ENCODE peak calls at places on chromosomes 7 and 10, in eight cellular contexts. D is IMR-90, G is cardiac muscle cell, Z is uterus, E is H9, T is adrenal gland, F is prostate gland, I is tibial nerve. A is an unnamed sample. For H3K9me3 and H3K4me1, the result is how much of the 10 kb centered on the place peaks cover.

GRCh38 chr7:116231543-116232401 is 21.4 kb downstream of the TES start:
- DNase-seq in E (no peak), I (no peak), T (no peak), D (peak), G (peak), F (peak), Z (no peak), A (no peak)

GRCh38 chr10:53702489-53702888 is 929.9 kb upstream of the MBL2 start:
- DNase-seq in F (no peak), T (no peak), Z (no peak), D (no peak), E (no peak), I (no peak), G (peak), A (no peak)

GRCh38 chr10:109894516-109894915 is 28.8 kb downstream of the XPNPEP1 start:
- DNase-seq in G (no peak), Z (peak), F (peak), D (peak), T (peak), E (peak), I (peak), A (no peak)

GRCh38 chr7:4837814-4838625 is 23.8 kb downstream of the PAPOLB start:
- DNase-seq in F (no peak), D (no peak), E (no peak), I (no peak), T (no peak), G (no peak), Z (no peak), A (no peak)

GRCh38 chr10:72254891-72255568 is 18.7 kb upstream of the DDIT4 start:
- DNase-seq in G (peak), E (peak), I (peak), D (peak), T (peak), Z (peak), F (peak), A (peak)

GRCh38 chr7:135335628-135336139 is 102.0 kb downstream of the STRA8 start:
- DNase-seq in Z (peak), E (peak), I (no peak), T (peak), D (peak), G (peak), F (peak), A (peak)

GRCh38 chr10:26438534-26439269 is 561 bp downstream of the APBB1IP start:
- DNase-seq in T (no peak), D (no peak), F (no peak), G (peak), Z (no peak), I (no peak), E (peak), A (no peak)

GRCh38 chr10:51074238-51075028 is at the start of gene PRKG1:
- DNase-seq in T (peak), Z (peak), G (peak), E (peak), I (peak), F (peak), D (peak), A (peak)

GRCh38 chr7:134040988-134041387 is 86.2 kb upstream of the LRGUK start:
- DNase-seq in G (no peak), Z (no peak), I (no peak), T (no peak), F (no peak), E (no peak), D (no peak), A (no peak)

GRCh38 chr7:106504620-106505019 is 156.3 kb downstream of the CCDC71L start:
- DNase-seq in G (no peak), T (no peak), D (peak), E (no peak), I (no peak), F (no peak), Z (no peak), A (no peak)

GRCh38 chr7:57215423-57215822 is 83.2 kb upstream of the ZNF479 start:
- DNase-seq in F (no peak), Z (no peak), T (no peak), D (no peak), E (no peak), G (no peak), I (no peak), A (no peak)

GRCh38 chr7:57210212-57210611 is 78.0 kb upstream of the ZNF479 start:
- DNase-seq in T (peak), F (no peak), D (no peak), I (no peak), E (no peak), Z (no peak), G (no peak), A (no peak)

GRCh38 chr7:57211428-57212100 is 79.3 kb upstream of the ZNF479 start:
- DNase-seq in D (no peak), F (no peak), I (no peak), T (peak), G (no peak), E (no peak), Z (no peak), A (no peak)

GRCh38 chr7:57207836-57208235 is 75.6 kb upstream of the ZNF479 start:
- DNase-seq in E (no peak), T (no peak), Z (no peak), G (no peak), I (no peak), D (no peak), F (no peak), A (no peak)

GRCh38 chr7:57210871-57211270 is 78.6 kb upstream of the ZNF479 start:
- DNase-seq in G (no peak), Z (no peak), I (no peak), E (no peak), D (no peak), T (no peak), F (no peak), A (no peak)
- H3K9me3 ChIP-seq in G (under half), Z (under half), I (half or more), E (half or more), D (under half), T (under half), F (under half), A (under half)

GRCh38 chr7:2264158-2264557 is 22.1 kb downstream of the NUDT1 start:
- DNase-seq in D (no peak), I (no peak), Z (no peak), G (no peak), E (no peak), T (no peak), F (no peak), A (no peak)

GRCh38 chr7:2261611-2262010 is 19.6 kb downstream of the NUDT1 start:
- DNase-seq in E (no peak), Z (no peak), T (no peak), G (no peak), F (no peak), D (no peak), I (no peak), A (no peak)

GRCh38 chr7:2259480-2259879 is 17.5 kb downstream of the NUDT1 start:
- DNase-seq in I (no peak), F (no peak), Z (no peak), E (no peak), D (no peak), T (no peak), G (no peak), A (no peak)

GRCh38 chr7:2260820-2261219 is 18.8 kb downstream of the NUDT1 start:
- DNase-seq in F (no peak), I (no peak), E (no peak), D (peak), T (peak), G (peak), Z (no peak), A (peak)

GRCh38 chr7:2263176-2263575 is 21.1 kb downstream of the NUDT1 start:
- DNase-seq in I (no peak), Z (no peak), T (no peak), G (no peak), D (no peak), F (no peak), E (no peak), A (no peak)
- H3K4me1 ChIP-seq in I (under half), Z (under half), T (under half), G (under half), D (under half), F (under half), E (under half), A (under half)

GRCh38 chr7:121558288-121558687 is 162.2 kb upstream of the FAM3C start:
- DNase-seq in F (no peak), E (no peak), G (peak), D (no peak), I (no peak), T (no peak), Z (no peak), A (no peak)
- H3K9me3 ChIP-seq in F (under half), E (under half), G (under half), D (under half), I (under half), T (under half), Z (under half), A (under half)

DNA sequence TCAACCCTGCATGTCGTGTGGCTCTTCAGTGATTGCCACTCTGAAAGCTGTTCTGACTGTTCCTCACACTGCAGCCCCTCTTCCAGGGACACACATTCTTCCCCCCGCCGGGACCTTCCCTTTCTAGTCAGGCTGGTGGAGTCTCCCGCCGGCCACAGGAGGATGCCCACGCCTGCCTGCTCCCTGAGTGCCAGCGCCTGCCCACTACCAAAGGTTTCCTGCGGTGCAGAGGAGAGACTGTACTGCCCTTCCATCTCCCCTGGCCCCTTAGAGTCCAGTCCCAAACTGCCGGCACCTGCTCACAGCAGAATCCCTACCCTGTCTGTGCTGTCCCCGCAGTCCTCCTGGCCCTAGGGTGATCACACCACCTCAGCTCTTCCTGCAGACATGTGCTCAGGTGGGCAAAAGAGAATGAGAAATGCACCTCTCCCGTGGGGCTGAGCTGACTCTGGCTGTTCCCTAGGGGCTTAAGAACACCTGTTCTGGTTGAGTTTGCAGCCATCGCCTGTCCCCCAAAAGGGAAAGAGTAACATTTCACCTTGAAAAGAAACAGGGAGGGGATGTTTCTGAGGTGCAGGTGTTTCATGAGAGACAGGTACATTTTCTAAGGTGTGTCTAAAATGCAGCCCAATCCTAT is 1.4 kb downstream of the PODXL start:
- DNase-seq in I (no peak), F (no peak), Z (no peak), D (no peak), G (no peak), T (no peak), E (no peak), A (no peak)
- H3K4me1 ChIP-seq in I (under half), F (under half), Z (under half), D (under half), G (under half), T (under half), E (under half), A (under half)

GRCh38 chr7:158542651-158543400 is 44.8 kb downstream of the PTPRN2 start:
- DNase-seq in T (no peak), G (no peak), I (no peak), E (no peak), D (no peak), Z (no peak), F (no peak), A (no peak)
- H3K9me3 ChIP-seq in T (under half), G (under half), I (under half), E (under half), D (under half), Z (under half), F (under half), A (under half)

GRCh38 chr7:131524116-131524515 is 32.3 kb downstream of the PODXL start:
- DNase-seq in F (no peak), E (no peak), D (no peak), Z (no peak), G (no peak), I (no peak), T (no peak), A (no peak)

GRCh38 chr7:131524699-131525098 is 31.7 kb downstream of the PODXL start:
- DNase-seq in G (no peak), E (no peak), Z (no peak), T (no peak), F (no peak), D (no peak), I (no peak), A (no peak)

GRCh38 chr7:131529179-131529578 is 27.2 kb downstream of the PODXL start:
- DNase-seq in D (no peak), Z (no peak), G (no peak), I (no peak), E (no peak), T (no peak), F (no peak), A (no peak)

GRCh38 chr7:131527462-131527861 is 29.0 kb downstream of the PODXL start:
- DNase-seq in E (no peak), Z (no peak), I (no peak), D (no peak), T (no peak), G (no peak), F (no peak), A (no peak)

GRCh38 chr7:131525820-131526219 is 30.6 kb downstream of the PODXL start:
- DNase-seq in T (no peak), Z (no peak), E (no peak), F (no peak), D (peak), G (no peak), I (no peak), A (no peak)
- H3K4me1 ChIP-seq in T (under half), Z (under half), E (under half), F (under half), D (under half), G (under half), I (under half), A (under half)

GRCh38 chr7:29019275-29019820 is 61.2 kb upstream of the TRIL start:
- DNase-seq in I (no peak), Z (no peak), D (no peak), T (no peak), F (no peak), G (no peak), E (no peak), A (no peak)

GRCh38 chr7:29017666-29018065 is 59.5 kb upstream of the TRIL start:
- DNase-seq in G (no peak), I (no peak), Z (no peak), F (no peak), D (peak), E (no peak), T (no peak), A (peak)

GRCh38 chr7:29013062-29013461 is 54.9 kb upstream of the TRIL start:
- DNase-seq in E (no peak), Z (no peak), G (no peak), I (no peak), F (no peak), T (no peak), D (no peak), A (no peak)

GRCh38 chr7:29014725-29015124 is 56.6 kb upstream of the TRIL start:
- DNase-seq in G (no peak), D (no peak), I (no peak), F (no peak), E (no peak), Z (no peak), T (no peak), A (no peak)

GRCh38 chr7:29013931-29014330 is 55.8 kb upstream of the TRIL start:
- DNase-seq in F (no peak), Z (no peak), E (no peak), G (no peak), D (no peak), T (no peak), I (no peak), A (no peak)
- H3K9me3 ChIP-seq in F (under half), Z (under half), E (under half), G (under half), D (under half), T (under half), I (under half), A (under half)

GRCh38 chr7:830069-830468 is 2.2 kb upstream of the SUN1 start:
- DNase-seq in D (no peak), Z (no peak), F (no peak), G (no peak), I (no peak), T (no peak), E (no peak), A (no peak)
- H3K4me1 ChIP-seq in D (under half), Z (under half), F (under half), G (under half), I (under half), T (under half), E (under half), A (under half)

GRCh38 chr7:64884085-64884912 is 18.8 kb upstream of the ZNF273 start:
- DNase-seq in F (no peak), I (no peak), Z (no peak), E (peak), T (peak), G (no peak), D (no peak), A (peak)

GRCh38 chr7:64883113-64883905 is 19.8 kb upstream of the ZNF273 start:
- DNase-seq in Z (no peak), T (peak), I (no peak), F (no peak), D (no peak), E (peak), G (no peak), A (no peak)

GRCh38 chr7:64881461-64882287 is 21.4 kb upstream of the ZNF273 start:
- DNase-seq in T (peak), G (no peak), I (no peak), Z (no peak), F (no peak), D (no peak), E (peak), A (peak)

GRCh38 chr7:64880322-64881297 is 22.5 kb upstream of the ZNF273 start:
- DNase-seq in G (no peak), I (no peak), D (no peak), E (peak), F (no peak), Z (no peak), T (peak), A (no peak)

DNA sequence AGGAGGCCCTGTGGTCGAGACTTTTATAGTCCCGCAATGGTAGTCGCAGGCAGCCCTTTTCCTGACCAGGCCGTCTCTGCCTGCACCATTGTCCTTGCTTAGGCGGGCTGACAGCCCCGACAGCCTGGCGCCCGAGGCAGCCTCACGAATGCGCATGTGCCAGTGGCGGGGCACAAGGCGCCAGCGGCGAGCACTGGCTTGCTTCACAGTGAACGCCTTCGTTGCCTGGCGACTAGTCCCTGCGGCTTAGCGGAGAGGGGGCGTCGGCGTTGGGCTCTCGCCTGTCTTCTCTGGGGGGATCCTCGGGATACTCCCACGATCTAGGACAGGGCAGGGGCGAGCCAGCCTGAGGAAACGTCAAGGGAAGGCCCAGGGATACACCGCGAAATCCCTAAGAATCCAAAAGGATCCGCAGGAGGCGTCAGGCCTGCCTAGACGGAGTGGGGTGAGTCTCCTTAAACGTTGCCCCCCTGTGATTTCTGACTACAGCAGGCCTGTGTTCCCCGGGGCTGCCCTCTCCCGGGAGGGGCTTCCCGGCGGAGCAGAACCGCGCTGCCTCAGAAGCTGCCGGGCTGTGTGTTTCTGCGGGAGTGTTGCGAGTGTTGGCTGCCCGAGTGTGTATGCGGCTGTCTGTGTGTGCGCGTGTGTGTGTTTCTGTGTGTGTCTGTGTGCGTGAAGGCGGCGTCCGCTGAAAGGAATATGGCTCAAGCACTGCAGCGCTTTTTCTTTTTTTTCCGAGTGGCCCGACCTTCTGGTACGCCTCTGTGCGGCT is 20.5 kb upstream of the ZNF273 start:
- DNase-seq in F (peak), Z (peak), G (no peak), T (peak), I (peak), E (peak), D (no peak), A (peak)
- H3K9me3 ChIP-seq in F (under half), Z (under half), G (under half), T (under half), I (under half), E (under half), D (under half), A (under half)

GRCh38 chr10:106588019-106588418 is 576.5 kb downstream of the SORCS1 start:
- DNase-seq in Z (no peak), E (no peak), T (no peak), I (no peak), D (no peak), F (no peak), G (no peak), A (no peak)
- H3K4me1 ChIP-seq in Z (under half), E (under half), T (under half), I (under half), D (under half), F (under half), G (under half), A (under half)